ENCODE peak calls at places on chromosomes 2 and 18, in nine cellular contexts. K, P, V, C, F, U, G, Q and H are unnamed samples.
A peak's percentile ranks its signal among the peaks of the same experiment; 100 is the strongest.

GRCh38 chr18:44946529-44947113 is 265.9 kb downstream of the SETBP1 start:
- DNase-seq in G (no peak), Q (no peak), V (no peak), U (no peak), C (no peak), F (no peak), K (peak; percentile 85), P (no peak), H (no peak)

GRCh38 chr2:160492401-160493226 is 993 bp downstream of the RBMS1 start:
- DNase-seq in F (peak; percentile 85), C (peak; percentile 62), P (no peak), G (no peak), K (peak; percentile 47), Q (peak; percentile 68), V (peak; percentile 78), U (no peak), H (peak; percentile 63)

GRCh38 chr2:165700511-165700910 is 93.5 kb downstream of the GALNT3 start:
- DNase-seq in V (no peak), P (no peak), K (no peak), Q (no peak), C (no peak), U (no peak), G (no peak), F (no peak), H (no peak)

GRCh38 chr18:50751490-50751889 is 68.3 kb downstream of the MRO start:
- DNase-seq in V (no peak), P (no peak), Q (peak; percentile 92), C (no peak), G (no peak), K (no peak), U (no peak), F (no peak), H (no peak)

GRCh38 chr2:186911551-186912085 is 62.6 kb upstream of the ZSWIM2 start:
- DNase-seq in C (no peak), V (no peak), P (no peak), U (no peak), G (no peak), Q (no peak), F (no peak), K (no peak), H (no peak)

GRCh38 chr18:75393721-75394120 is 33.8 kb downstream of the SMIM21 start:
- DNase-seq in U (no peak), P (no peak), K (no peak), C (no peak), F (no peak), G (no peak), V (no peak), Q (no peak), H (no peak)

GRCh38 chr2:38261569-38262513 is 115.2 kb downstream of the ATL2 start:
- DNase-seq in P (no peak), K (no peak), U (no peak), F (no peak), V (no peak), Q (no peak), G (no peak), C (no peak), H (no peak)

GRCh38 chr2:127770973-127771735 is 39.8 kb downstream of the WDR33 start:
- DNase-seq in U (no peak), K (no peak), G (no peak), C (peak; percentile 68), V (no peak), Q (no peak), F (no peak), P (no peak), H (peak; percentile 68)

GRCh38 chr2:212548459-212548815 is 9.8 kb upstream of the ERBB4 start:
- DNase-seq in U (no peak), C (peak; percentile 37), G (no peak), V (peak; percentile 14), F (no peak), P (no peak), K (peak; percentile 65), Q (no peak), H (no peak)

GRCh38 chr2:80304522-80304878 is at the start of gene LRRTM1:
- DNase-seq in K (peak; percentile 36), C (no peak), U (no peak), P (no peak), F (peak; percentile 59), Q (peak; percentile 71), G (no peak), V (no peak), H (peak; percentile 1)

GRCh38 chr2:120346667-120347358 is 877 bp downstream of the INHBB start:
- DNase-seq in P (no peak), G (no peak), V (no peak), C (no peak), U (no peak), Q (no peak), K (peak; percentile 54), F (no peak), H (no peak)

GRCh38 chr2:168784993-168785392 is 17.4 kb upstream of the NOSTRIN start:
- DNase-seq in G (no peak), P (no peak), K (no peak), Q (no peak), C (no peak), V (no peak), F (no peak), U (no peak), H (no peak)

GRCh38 chr2:18516112-18516511 is 44.3 kb downstream of the RDH14 start:
- DNase-seq in V (no peak), K (no peak), U (no peak), C (peak; percentile 65), P (no peak), G (no peak), F (no peak), Q (no peak), H (no peak)

GRCh38 chr18:52439457-52439856 is 99.5 kb downstream of the DCC start:
- DNase-seq in U (no peak), V (no peak), P (no peak), F (no peak), Q (no peak), K (no peak), G (no peak), C (no peak), H (no peak)